ENCODE peak calls at places on chromosomes 6 and 20, in seven cellular contexts. S is substantia nigra, Q is colonic mucosa, K is fibroblast of lung, E is SW480, U is uterus, F is heart right ventricle. Y is an unnamed sample.

GRCh38 chr6:24818346-24818745 is 19.6 kb upstream of the ARMH2 start:
- DNase-seq in U (no peak), S (no peak), K (no peak), Q (no peak), E (no peak), F (no peak), Y (no peak)

GRCh38 chr6:152248987-152249386 is 388.2 kb downstream of the SYNE1 start:
- DNase-seq in U (no peak), E (no peak), S (no peak), Q (no peak), K (no peak), F (no peak), Y (no peak)

GRCh38 chr6:17986656-17987575 is 519 bp downstream of the KIF13A start:
- DNase-seq in U (peak; percentile 63), F (peak; percentile 67), Q (peak; percentile 72), K (peak; percentile 61), E (peak; percentile 46), S (peak; percentile 63), Y (no peak)

GRCh38 chr6:157646012-157646411 is 177.0 kb upstream of the SNX9 start:
- DNase-seq in E (no peak), S (no peak), Q (no peak), K (no peak), F (no peak), U (no peak), Y (no peak)

GRCh38 chr6:158211273-158212055 is 43.3 kb downstream of the GTF2H5 start:
- DNase-seq in E (no peak), K (peak; percentile 47), U (no peak), F (no peak), Q (no peak), S (no peak), Y (no peak)

GRCh38 chr6:39195792-39196385 is 33.4 kb downstream of the KCNK5 start:
- DNase-seq in U (no peak), Q (no peak), S (no peak), E (no peak), F (no peak), K (no peak), Y (no peak)

GRCh38 chr20:21373436-21373835 is 23.9 kb downstream of the NKX2-4 start:
- DNase-seq in E (no peak), K (no peak), Q (no peak), F (no peak), U (no peak), S (no peak), Y (no peak)

GRCh38 chr6:40397287-40398033 is 189.7 kb downstream of the LRFN2 start:
- DNase-seq in Q (no peak), F (no peak), S (no peak), U (no peak), K (no peak), E (no peak), Y (no peak)

GRCh38 chr6:53119349-53119748 is 29.3 kb downstream of the GCM1 start:
- DNase-seq in Q (no peak), U (no peak), E (peak; percentile 21), K (peak; percentile 11), F (no peak), S (no peak), Y (no peak)

GRCh38 chr20:1823421-1823892 is 71.8 kb upstream of the SIRPA start:
- DNase-seq in K (no peak), E (no peak), F (no peak), U (no peak), S (no peak), Q (no peak), Y (no peak)

GRCh38 chr6:69933239-69933638 is 66.9 kb downstream of the COL19A1 start:
- DNase-seq in K (no peak), E (no peak), F (no peak), Q (no peak), U (no peak), S (no peak), Y (no peak)

GRCh38 chr6:166774292-166774691 is 147.2 kb upstream of the RPS6KA2 start:
- DNase-seq in K (no peak), S (no peak), Q (peak; percentile 1), F (no peak), U (no peak), E (no peak), Y (no peak)

GRCh38 chr20:35398660-35399144 is 13.1 kb downstream of the UQCC1 start:
- DNase-seq in S (no peak), U (no peak), E (no peak), K (peak; percentile 52), F (no peak), Q (no peak), Y (no peak)

GRCh38 chr6:15504581-15505350 is 158.1 kb downstream of the DTNBP1 start:
- DNase-seq in Q (peak; percentile 39), U (peak; percentile 76), F (peak; percentile 75), S (peak; percentile 70), K (peak; percentile 96), E (peak; percentile 57), Y (no peak)

GRCh38 chr20:40706977-40707582 is 18.0 kb upstream of the MAFB start:
- DNase-seq in K (no peak), S (no peak), U (no peak), E (peak; percentile 76), Q (no peak), F (no peak), Y (no peak)

GRCh38 chr20:24682496-24683090 is 213.2 kb downstream of the SYNDIG1 start:
- DNase-seq in U (no peak), E (no peak), K (no peak), F (no peak), S (no peak), Q (no peak), Y (no peak)

GRCh38 chr20:9301129-9302072 is 213.0 kb upstream of the LAMP5 start:
- DNase-seq in K (peak; percentile 77), S (no peak), F (no peak), E (no peak), Q (peak; percentile 68), U (no peak), Y (no peak)

GRCh38 chr20:25398363-25399037 is 7.9 kb upstream of the ABHD12 start:
- DNase-seq in F (no peak), Q (no peak), K (no peak), E (peak; percentile 61), S (no peak), U (no peak), Y (no peak)

GRCh38 chr20:23147964-23148720 is 62.0 kb upstream of the CD93 start:
- DNase-seq in F (no peak), Q (peak; percentile 16), K (peak; percentile 81), U (no peak), S (no peak), E (peak; percentile 94), Y (no peak)

GRCh38 chr6:168555618-168556273 is 114.8 kb downstream of the SMOC2 start:
- DNase-seq in U (no peak), K (no peak), S (no peak), Q (no peak), E (no peak), F (no peak), Y (no peak)

GRCh38 chr6:38974389-38975133 is 74.0 kb upstream of the GLP1R start:
- DNase-seq in S (no peak), F (no peak), K (peak; percentile 1), E (no peak), U (no peak), Q (no peak), Y (no peak)

GRCh38 chr6:56851541-56852248 is 103.2 kb upstream of the BEND6 start:
- DNase-seq in S (peak; percentile 41), Q (no peak), U (peak; percentile 57), F (no peak), E (peak; percentile 52), K (peak; percentile 90), Y (no peak)

GRCh38 chr6:69863766-69864165 is 2.6 kb upstream of the COL19A1 start:
- DNase-seq in S (no peak), F (no peak), E (no peak), K (no peak), U (no peak), Q (no peak), Y (no peak)

GRCh38 chr20:60262967-60263603 is 304.9 kb downstream of the CDH26 start:
- DNase-seq in U (no peak), Q (peak; percentile 27), K (no peak), E (peak; percentile 43), S (no peak), F (no peak), Y (no peak)

GRCh38 chr6:37141291-37142046 is 28.5 kb upstream of the PIM1 start:
- DNase-seq in S (no peak), E (peak; percentile 77), Q (no peak), F (no peak), U (peak; percentile 74), K (peak; percentile 88), Y (no peak)

GRCh38 chr20:53654932-53655674 is 61.5 kb upstream of the ZNF217 start:
- DNase-seq in U (no peak), Q (peak; percentile 59), K (no peak), S (no peak), F (no peak), E (no peak), Y (no peak)